ENCODE peak calls at places on chromosomes 12 and 14, in eight cellular contexts. R is kidney tubule cell; G is CD8-positive, alpha-beta memory T cell; F is activated naive CD8-positive, alpha-beta T cell treated with anti-CD3 and anti-CD28 coated beads, Interleukin-2, amount 50 U/mL, for 24 hours; W is HTR-8/SVneo; S is HuH-7; L is WERI-Rb-1; C is stimulated activated CD8-positive, alpha-beta memory T cell treated with anti-CD3 and anti-CD28 coated beads, Interleukin-15, amount 100 ng/mL, for 48 hours. Z is an unnamed sample.

GRCh38 chr12:4177257-4177656 is 96.3 kb upstream of the CCND2 start:
- DNase-seq in L (no peak), W (no peak), F (no peak), C (no peak), S (no peak), R (no peak), G (no peak), Z (no peak)

GRCh38 chr12:133203344-133204263 is 22.3 kb downstream of the ZNF268 start:
- DNase-seq in C (no peak), R (no peak), L (no peak), S (no peak), F (no peak), W (no peak), G (no peak), Z (no peak)

GRCh38 chr14:99735189-99736135 is 51.4 kb downstream of the CYP46A1 start:
- DNase-seq in L (peak; percentile 4), S (no peak), C (no peak), W (no peak), F (no peak), G (no peak), R (no peak), Z (no peak)

GRCh38 chr12:47768323-47768811 is 4.7 kb upstream of the SLC48A1 start:
- DNase-seq in R (peak; percentile 93), S (peak; percentile 56), G (no peak), L (no peak), F (no peak), C (no peak), W (peak; percentile 66), Z (peak; percentile 68)

GRCh38 chr14:65910108-65910507 is 497.6 kb downstream of the FUT8 start:
- DNase-seq in W (no peak), L (no peak), C (no peak), S (no peak), F (no peak), R (peak; percentile 51), G (no peak), Z (no peak)

GRCh38 chr14:89592961-89593360 is 175.9 kb upstream of the FOXN3 start:
- DNase-seq in F (no peak), W (no peak), C (no peak), S (no peak), G (no peak), R (no peak), L (no peak), Z (no peak)

GRCh38 chr12:91007531-91008290 is 2.9 kb upstream of the EPYC start:
- DNase-seq in G (no peak), S (no peak), L (no peak), R (no peak), C (no peak), W (no peak), F (no peak), Z (no peak)

GRCh38 chr14:34714320-34715107 is at the start of gene CFL2:
- DNase-seq in W (peak; percentile 80), R (peak; percentile 80), F (peak; percentile 71), L (peak; percentile 83), S (peak; percentile 78), G (peak; percentile 76), C (peak; percentile 74), Z (peak; percentile 69)

GRCh38 chr14:75282166-75282547 is 3.5 kb downstream of the FOS start:
- DNase-seq in R (no peak), W (no peak), L (no peak), S (no peak), G (no peak), F (no peak), C (no peak), Z (peak; percentile 97)

GRCh38 chr12:84502180-84502857 is 410.3 kb downstream of the SLC6A15 start:
- DNase-seq in S (no peak), W (no peak), L (no peak), G (no peak), F (no peak), C (no peak), R (peak; percentile 71), Z (no peak)

GRCh38 chr12:41802803-41803202 is 341.9 kb downstream of the GXYLT1 start:
- DNase-seq in R (no peak), L (no peak), G (no peak), S (no peak), W (no peak), C (no peak), F (no peak), Z (no peak)

GRCh38 chr14:68216072-68216471 is 396.5 kb downstream of the RAD51B start:
- DNase-seq in C (no peak), L (no peak), W (no peak), R (no peak), S (no peak), F (no peak), G (no peak), Z (no peak)

GRCh38 chr12:53098354-53098981 is 1.0 kb downstream of the IGFBP6 start:
- DNase-seq in W (peak; percentile 73), F (peak; percentile 59), G (no peak), L (no peak), S (no peak), C (no peak), R (peak; percentile 53), Z (no peak)